ENCODE peak calls at places on chromosomes 4 and X, in ten cellular contexts. O is activated CD8-positive, alpha-beta T cell treated with anti-CD3 and anti-CD28 coated beads for 36 hours; V is neural crest cell; U is LNCaP clone FGC; H is heart right ventricle; J is Calu3; G is heart left ventricle; S is cardiac fibroblast; R is fibroblast of mammary gland; Q is activated B cell treated with CpG ODN at 0.5 μM for 24 hours. M is an unnamed sample.

GRCh38 chr4:150212927-150213326 is 134.7 kb downstream of the DCLK2 start:
- DNase-seq in Q (no peak), H (no peak), J (no peak), V (no peak), S (no peak), O (no peak), G (no peak), R (no peak), U (no peak), M (no peak)

GRCh38 chrX:95949588-95949987 is 735.1 kb upstream of the DIAPH2 start:
- DNase-seq in V (no peak), J (no peak), O (no peak), U (peak; percentile 4), H (no peak), Q (no peak), R (no peak), G (no peak), S (no peak), M (no peak)

GRCh38 chrX:74251006-74251930 is 52.7 kb upstream of the ZCCHC13 start:
- DNase-seq in O (no peak), S (peak; percentile 50), U (peak; percentile 58), H (no peak), J (peak; percentile 18), R (peak; percentile 51), G (no peak), V (no peak), Q (no peak), M (no peak)

GRCh38 chr4:147096667-147097604 is 151.3 kb upstream of the TTC29 start:
- DNase-seq in G (no peak), R (peak; percentile 75), H (no peak), V (no peak), U (peak; percentile 47), J (no peak), S (peak; percentile 87), Q (no peak), O (no peak), M (no peak)

GRCh38 chr4:876780-877179 is 50.9 kb upstream of the CPLX1 start:
- DNase-seq in J (no peak), R (no peak), G (no peak), S (no peak), H (no peak), V (no peak), U (no peak), Q (no peak), O (peak; percentile 18), M (no peak)

GRCh38 chr4:6727081-6727942 is 11.3 kb downstream of the BLOC1S4 start:
- DNase-seq in S (peak; percentile 19), G (no peak), R (peak; percentile 21), H (no peak), V (peak; percentile 72), U (no peak), J (no peak), O (no peak), Q (no peak), M (no peak)

GRCh38 chrX:115494133-115494532 is 66.8 kb upstream of the PLS3 start:
- DNase-seq in G (no peak), V (no peak), R (no peak), H (no peak), O (no peak), J (no peak), Q (no peak), S (peak; percentile 19), U (no peak), M (no peak)

GRCh38 chr4:113064244-113064643 is 14.8 kb downstream of the ANK2 start:
- DNase-seq in J (no peak), G (no peak), U (peak; percentile 54), H (no peak), R (no peak), O (no peak), Q (no peak), S (no peak), V (no peak), M (no peak)

GRCh38 chr4:40369437-40370278 is 34.5 kb downstream of the CHRNA9 start:
- DNase-seq in V (no peak), G (no peak), H (no peak), U (no peak), R (no peak), J (no peak), Q (no peak), S (no peak), O (no peak), M (no peak)

GRCh38 chr4:17811078-17811603 is 362 bp downstream of the NCAPG start:
- DNase-seq in V (no peak), Q (no peak), G (no peak), H (no peak), J (no peak), S (no peak), O (peak; percentile 49), R (peak; percentile 23), U (no peak), M (no peak)

GRCh38 chrX:46811101-46811500 is 25.7 kb upstream of the RP2 start:
- DNase-seq in Q (no peak), S (peak; percentile 42), J (no peak), O (no peak), V (no peak), H (no peak), R (peak; percentile 14), U (no peak), G (no peak), M (no peak)

GRCh38 chr4:18227880-18228279 is 206.3 kb upstream of the LCORL start:
- DNase-seq in O (no peak), U (no peak), R (no peak), G (no peak), H (no peak), Q (no peak), S (no peak), V (no peak), J (no peak), M (no peak)

GRCh38 chrX:107000013-107000515 is at the start of gene MORC4:
- DNase-seq in U (peak; percentile 76), G (peak; percentile 72), R (peak; percentile 71), V (peak; percentile 50), J (peak; percentile 89), O (peak; percentile 73), H (peak; percentile 77), S (peak; percentile 72), Q (peak; percentile 42), M (peak; percentile 87)

GRCh38 chrX:100642296-100642695 is 1.7 kb upstream of the SRPX2 start:
- DNase-seq in S (no peak), V (no peak), R (no peak), O (no peak), G (no peak), Q (no peak), H (no peak), J (peak; percentile 35), U (no peak), M (no peak)

GRCh38 chr4:99201687-99202086 is 17.4 kb downstream of the ADH6 start:
- DNase-seq in H (no peak), S (peak; percentile 68), J (no peak), V (no peak), U (no peak), G (no peak), O (no peak), R (peak; percentile 73), Q (no peak), M (no peak)

GRCh38 chrX:105331244-105331643 is 110.8 kb upstream of the TEX13A start:
- DNase-seq in J (no peak), H (no peak), R (peak; percentile 75), Q (no peak), S (peak; percentile 80), O (no peak), U (no peak), V (no peak), G (no peak), M (no peak)

GRCh38 chr4:184805462-184806245 is 20.1 kb downstream of the ACSL1 start:
- DNase-seq in H (peak; percentile 87), O (no peak), Q (peak; percentile 26), G (peak; percentile 92), U (peak; percentile 78), S (no peak), J (peak; percentile 48), V (no peak), R (peak; percentile 10), M (no peak)

GRCh38 chr4:92172203-92172602 is 131.6 kb upstream of the GRID2 start:
- DNase-seq in O (no peak), H (no peak), R (no peak), U (no peak), Q (no peak), G (no peak), S (peak; percentile 22), V (no peak), J (no peak), M (no peak)

GRCh38 chr4:57094482-57095223 is 15.5 kb downstream of the IGFBP7 start:
- DNase-seq in G (no peak), Q (no peak), R (peak; percentile 75), J (no peak), O (no peak), S (peak; percentile 92), U (no peak), H (no peak), V (no peak), M (no peak)

DNA sequence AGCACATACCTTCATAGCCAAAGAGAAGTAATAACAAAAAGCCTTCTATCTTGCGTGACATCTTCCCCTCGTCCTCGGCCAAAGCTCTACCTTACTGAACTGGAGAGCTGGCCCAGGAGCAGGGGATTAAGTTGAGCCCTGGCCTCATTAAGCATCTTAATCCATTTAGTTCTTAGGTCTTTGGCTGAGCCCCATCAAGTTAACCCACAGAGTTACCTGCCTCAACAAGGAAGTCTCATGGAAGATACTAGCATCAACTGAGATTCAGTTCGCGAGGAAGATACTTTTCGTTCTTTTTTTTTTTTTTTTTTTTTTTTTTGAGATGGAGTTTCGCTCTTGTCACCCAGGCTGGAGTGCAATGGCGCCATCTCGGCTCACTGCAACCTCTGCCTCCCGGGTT is at the start of gene RS1:
- DNase-seq in J (no peak), G (no peak), O (no peak), U (no peak), V (no peak), Q (no peak), S (no peak), R (no peak), H (no peak), M (no peak)
- TF ChIP-seq CTCF in J (no peak), G (no peak), O (no peak), U (no peak), V (no peak), Q (no peak), S (no peak), R (no peak), H (no peak), M (no peak)

GRCh38 chrX:48606091-48606490 is 8.8 kb downstream of the WDR13 start:
- DNase-seq in J (no peak), R (no peak), G (no peak), S (no peak), Q (no peak), O (no peak), V (no peak), H (no peak), U (no peak), M (no peak)
- TF ChIP-seq CTCF in J (no peak), R (no peak), G (no peak), S (peak; percentile 32), Q (no peak), O (no peak), V (peak; percentile 27), H (no peak), U (no peak), M (peak; percentile 38)

GRCh38 chr4:140012688-140013087 is 141.3 kb downstream of the MAML3 start:
- DNase-seq in Q (no peak), R (peak; percentile 86), S (peak; percentile 92), H (peak; percentile 66), V (no peak), J (peak; percentile 71), O (peak; percentile 70), U (peak; percentile 77), G (peak; percentile 64), M (no peak)
- TF ChIP-seq CTCF in Q (no peak), R (peak; percentile 67), S (peak; percentile 64), H (peak; percentile 73), V (peak; percentile 64), J (peak; percentile 48), O (peak; percentile 64), U (peak; percentile 53), G (peak; percentile 66), M (peak; percentile 87)

GRCh38 chr4:20299515-20299914 is 47.8 kb downstream of the SLIT2 start:
- DNase-seq in J (peak; percentile 11), R (peak; percentile 68), Q (no peak), H (no peak), S (peak; percentile 84), G (no peak), U (no peak), V (no peak), O (no peak), M (no peak)
- TF ChIP-seq CTCF in J (peak; percentile 29), R (peak; percentile 60), Q (no peak), H (peak; percentile 41), S (peak; percentile 57), G (peak; percentile 42), U (peak; percentile 42), V (peak; percentile 59), O (no peak), M (peak; percentile 80)